ENCODE peak calls at places on chromosome 1, in eight cellular contexts. One of them, this sample, is unnamed.

GRCh38 chr1:243620096-243620495 is 229.9 kb downstream of the AKT3 start:
- DNase-seq in fibroblast of villous mesenchyme: no peak
- DNase-seq in mucosa of descending colon: no peak
- DNase-seq in astrocyte of the cerebellum: no peak
- DNase-seq in AG04450: no peak
- DNase-seq in tibial nerve: no peak
- DNase-seq in MCF 10A: no peak
- DNase-seq in transverse colon: no peak
- DNase-seq in this sample: no peak

GRCh38 chr1:53878492-53879105 is 11.0 kb downstream of the YIPF1 start:
- DNase-seq in mucosa of descending colon: no peak
- DNase-seq in transverse colon: no peak
- DNase-seq in AG04450: peak
- DNase-seq in MCF 10A: peak
- DNase-seq in astrocyte of the cerebellum: no peak
- DNase-seq in tibial nerve: no peak
- DNase-seq in fibroblast of villous mesenchyme: peak
- DNase-seq in this sample: peak

GRCh38 chr1:62725255-62725654 is 37.1 kb upstream of the DOCK7 start:
- DNase-seq in tibial nerve: no peak
- DNase-seq in MCF 10A: peak
- DNase-seq in transverse colon: no peak
- DNase-seq in mucosa of descending colon: no peak
- DNase-seq in fibroblast of villous mesenchyme: peak
- DNase-seq in astrocyte of the cerebellum: no peak
- DNase-seq in AG04450: peak
- DNase-seq in this sample: peak

GRCh38 chr1:29259802-29260441 is 23.6 kb downstream of the PTPRU start:
- DNase-seq in MCF 10A: no peak
- DNase-seq in transverse colon: peak
- DNase-seq in fibroblast of villous mesenchyme: peak
- DNase-seq in mucosa of descending colon: peak
- DNase-seq in astrocyte of the cerebellum: no peak
- DNase-seq in AG04450: no peak
- DNase-seq in tibial nerve: peak
- DNase-seq in this sample: no peak

GRCh38 chr1:200362421-200362820 is 47.4 kb downstream of the ZNF281 start:
- DNase-seq in fibroblast of villous mesenchyme: no peak
- DNase-seq in transverse colon: no peak
- DNase-seq in mucosa of descending colon: no peak
- DNase-seq in astrocyte of the cerebellum: no peak
- DNase-seq in MCF 10A: no peak
- DNase-seq in AG04450: no peak
- DNase-seq in tibial nerve: no peak
- DNase-seq in this sample: no peak

GRCh38 chr1:22737374-22738068 is 26.9 kb downstream of the EPHB2 start:
- DNase-seq in transverse colon: no peak
- DNase-seq in AG04450: no peak
- DNase-seq in MCF 10A: no peak
- DNase-seq in fibroblast of villous mesenchyme: no peak
- DNase-seq in mucosa of descending colon: no peak
- DNase-seq in tibial nerve: no peak
- DNase-seq in astrocyte of the cerebellum: no peak
- DNase-seq in this sample: no peak

GRCh38 chr1:16048573-16049189 is 5.1 kb downstream of the CLCNKB start:
- DNase-seq in AG04450: no peak
- DNase-seq in mucosa of descending colon: no peak
- DNase-seq in transverse colon: peak
- DNase-seq in MCF 10A: no peak
- DNase-seq in tibial nerve: no peak
- DNase-seq in fibroblast of villous mesenchyme: peak
- DNase-seq in astrocyte of the cerebellum: no peak
- DNase-seq in this sample: no peak

GRCh38 chr1:240189386-240189989 is 97.8 kb downstream of the FMN2 start:
- DNase-seq in AG04450: no peak
- DNase-seq in mucosa of descending colon: no peak
- DNase-seq in MCF 10A: peak
- DNase-seq in fibroblast of villous mesenchyme: peak
- DNase-seq in tibial nerve: no peak
- DNase-seq in astrocyte of the cerebellum: peak
- DNase-seq in transverse colon: peak
- DNase-seq in this sample: no peak

GRCh38 chr1:205301842-205302588 is 19.5 kb downstream of the NUAK2 start:
- DNase-seq in astrocyte of the cerebellum: no peak
- DNase-seq in MCF 10A: no peak
- DNase-seq in transverse colon: no peak
- DNase-seq in AG04450: no peak
- DNase-seq in tibial nerve: no peak
- DNase-seq in fibroblast of villous mesenchyme: no peak
- DNase-seq in mucosa of descending colon: no peak
- DNase-seq in this sample: no peak

DNA sequence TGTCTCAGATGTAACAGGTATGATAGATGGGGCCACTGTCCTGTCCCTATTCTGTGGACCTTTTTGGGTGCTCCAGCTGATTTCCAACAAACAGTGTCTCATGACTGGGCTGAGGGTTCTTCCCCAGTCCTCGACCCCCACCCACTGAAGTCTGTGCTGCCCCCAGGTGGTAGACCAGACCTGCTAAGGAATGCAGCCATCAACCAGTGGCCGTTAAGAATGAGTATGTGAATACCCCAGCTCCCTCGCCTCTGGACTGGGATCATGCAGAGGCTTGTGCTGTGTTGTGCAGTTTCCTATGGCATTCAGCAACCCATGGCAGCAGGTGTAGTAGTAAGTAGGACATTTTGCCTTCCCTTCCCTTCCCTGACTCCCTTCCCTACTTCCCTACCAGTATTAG is 183.1 kb upstream of the KAZN start:
- DNase-seq in transverse colon: no peak
- DNase-seq in MCF 10A: peak
- DNase-seq in tibial nerve: no peak
- DNase-seq in astrocyte of the cerebellum: no peak
- DNase-seq in fibroblast of villous mesenchyme: no peak
- DNase-seq in AG04450: no peak
- DNase-seq in mucosa of descending colon: no peak
- DNase-seq in this sample: no peak
- TF ChIP-seq CTCF in transverse colon: no peak
- TF ChIP-seq CTCF in MCF 10A: no peak
- TF ChIP-seq CTCF in tibial nerve: no peak
- TF ChIP-seq CTCF in astrocyte of the cerebellum: peak
- TF ChIP-seq CTCF in fibroblast of villous mesenchyme: no peak
- TF ChIP-seq CTCF in AG04450: no peak
- TF ChIP-seq CTCF in mucosa of descending colon: no peak
- TF ChIP-seq CTCF in this sample: no peak

GRCh38 chr1:245704765-245705164 is 550.0 kb downstream of the KIF26B start:
- DNase-seq in mucosa of descending colon: no peak
- DNase-seq in MCF 10A: peak
- DNase-seq in tibial nerve: no peak
- DNase-seq in transverse colon: no peak
- DNase-seq in fibroblast of villous mesenchyme: no peak
- DNase-seq in AG04450: no peak
- DNase-seq in astrocyte of the cerebellum: peak
- DNase-seq in this sample: no peak

GRCh38 chr1:245704341-245704740 is 549.6 kb downstream of the KIF26B start:
- DNase-seq in mucosa of descending colon: no peak
- DNase-seq in fibroblast of villous mesenchyme: no peak
- DNase-seq in AG04450: no peak
- DNase-seq in astrocyte of the cerebellum: no peak
- DNase-seq in tibial nerve: no peak
- DNase-seq in transverse colon: no peak
- DNase-seq in MCF 10A: peak
- DNase-seq in this sample: no peak

GRCh38 chr1:245710961-245711903 is 556.4 kb downstream of the KIF26B start:
- DNase-seq in astrocyte of the cerebellum: no peak
- DNase-seq in transverse colon: no peak
- DNase-seq in mucosa of descending colon: no peak
- DNase-seq in fibroblast of villous mesenchyme: no peak
- DNase-seq in tibial nerve: no peak
- DNase-seq in AG04450: no peak
- DNase-seq in MCF 10A: no peak
- DNase-seq in this sample: no peak

GRCh38 chr1:245702346-245702745 is 547.6 kb downstream of the KIF26B start:
- DNase-seq in MCF 10A: no peak
- DNase-seq in AG04450: no peak
- DNase-seq in astrocyte of the cerebellum: no peak
- DNase-seq in mucosa of descending colon: no peak
- DNase-seq in tibial nerve: no peak
- DNase-seq in transverse colon: no peak
- DNase-seq in fibroblast of villous mesenchyme: no peak
- DNase-seq in this sample: no peak

DNA sequence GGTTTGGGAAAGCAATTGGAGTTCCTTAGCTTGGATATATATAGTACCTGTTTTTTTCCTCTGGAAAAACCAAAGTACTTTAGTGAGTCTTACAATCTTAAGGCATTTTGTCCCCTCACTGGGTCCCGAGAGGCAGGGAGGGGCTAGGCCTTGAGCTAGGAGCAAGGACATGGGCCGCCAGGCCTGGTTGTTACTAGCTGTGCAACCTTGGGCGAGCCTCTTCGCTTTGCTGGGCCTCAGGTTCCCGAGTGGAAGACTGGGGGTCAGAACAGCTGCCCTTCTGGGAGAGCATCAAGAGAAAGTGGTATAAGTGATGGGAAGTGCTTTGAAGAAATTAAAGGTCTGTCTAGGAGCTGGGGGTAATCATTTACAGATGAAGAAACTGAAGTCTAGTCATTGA is 553.2 kb downstream of the KIF26B start:
- DNase-seq in fibroblast of villous mesenchyme: no peak
- DNase-seq in tibial nerve: no peak
- DNase-seq in astrocyte of the cerebellum: no peak
- DNase-seq in AG04450: no peak
- DNase-seq in MCF 10A: no peak
- DNase-seq in mucosa of descending colon: no peak
- DNase-seq in transverse colon: no peak
- DNase-seq in this sample: no peak
- TF ChIP-seq CTCF in fibroblast of villous mesenchyme: no peak
- TF ChIP-seq CTCF in tibial nerve: no peak
- TF ChIP-seq CTCF in astrocyte of the cerebellum: no peak
- TF ChIP-seq CTCF in AG04450: no peak
- TF ChIP-seq CTCF in MCF 10A: no peak
- TF ChIP-seq CTCF in mucosa of descending colon: no peak
- TF ChIP-seq CTCF in transverse colon: no peak
- TF ChIP-seq CTCF in this sample: no peak

GRCh38 chr1:236560213-236560771 is 36.5 kb downstream of the LGALS8 start:
- DNase-seq in fibroblast of villous mesenchyme: no peak
- DNase-seq in astrocyte of the cerebellum: no peak
- DNase-seq in mucosa of descending colon: no peak
- DNase-seq in transverse colon: no peak
- DNase-seq in MCF 10A: no peak
- DNase-seq in tibial nerve: no peak
- DNase-seq in AG04450: no peak
- DNase-seq in this sample: no peak
- TF ChIP-seq CTCF in fibroblast of villous mesenchyme: no peak
- TF ChIP-seq CTCF in astrocyte of the cerebellum: peak
- TF ChIP-seq CTCF in mucosa of descending colon: no peak
- TF ChIP-seq CTCF in transverse colon: no peak
- TF ChIP-seq CTCF in MCF 10A: peak
- TF ChIP-seq CTCF in tibial nerve: no peak
- TF ChIP-seq CTCF in AG04450: no peak
- TF ChIP-seq CTCF in this sample: no peak

DNA sequence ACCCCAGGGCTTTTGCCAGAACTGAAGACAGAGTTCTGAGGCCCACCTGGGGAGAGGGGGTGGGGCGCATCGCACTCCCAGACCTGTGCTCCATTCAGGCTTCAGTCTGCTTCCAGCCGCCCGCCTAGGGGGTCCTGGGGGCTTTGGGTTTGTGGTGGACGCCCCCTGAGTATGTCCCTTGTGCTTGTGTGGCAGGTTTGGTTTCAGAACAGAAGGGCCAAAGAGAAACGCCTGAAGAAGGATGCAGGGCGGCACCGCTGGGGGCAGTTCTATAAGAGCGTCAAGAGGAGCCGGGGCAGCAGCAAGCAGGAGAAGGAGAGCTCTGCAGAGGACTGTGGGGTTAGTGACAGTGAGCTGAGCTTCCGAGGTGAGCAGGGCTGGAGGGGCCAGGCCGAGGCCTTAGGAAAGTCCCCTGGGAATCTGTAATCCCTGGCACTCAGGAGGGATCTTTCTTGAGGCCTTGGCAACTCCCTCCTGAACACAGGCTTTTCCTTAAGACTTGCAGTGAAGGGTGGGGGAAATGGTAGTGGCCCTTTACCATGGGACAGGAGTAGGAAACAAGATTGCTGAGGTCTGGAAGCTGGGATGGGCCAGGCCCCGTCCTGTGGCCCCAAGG is 41.7 kb downstream of the LHX4 start:
- DNase-seq in AG04450: no peak
- DNase-seq in fibroblast of villous mesenchyme: no peak
- DNase-seq in transverse colon: no peak
- DNase-seq in mucosa of descending colon: no peak
- DNase-seq in MCF 10A: no peak
- DNase-seq in astrocyte of the cerebellum: no peak
- DNase-seq in tibial nerve: no peak
- DNase-seq in this sample: no peak
- TF ChIP-seq CTCF in AG04450: no peak
- TF ChIP-seq CTCF in fibroblast of villous mesenchyme: no peak
- TF ChIP-seq CTCF in transverse colon: no peak
- TF ChIP-seq CTCF in mucosa of descending colon: no peak
- TF ChIP-seq CTCF in MCF 10A: no peak
- TF ChIP-seq CTCF in astrocyte of the cerebellum: no peak
- TF ChIP-seq CTCF in tibial nerve: no peak
- TF ChIP-seq CTCF in this sample: no peak

DNA sequence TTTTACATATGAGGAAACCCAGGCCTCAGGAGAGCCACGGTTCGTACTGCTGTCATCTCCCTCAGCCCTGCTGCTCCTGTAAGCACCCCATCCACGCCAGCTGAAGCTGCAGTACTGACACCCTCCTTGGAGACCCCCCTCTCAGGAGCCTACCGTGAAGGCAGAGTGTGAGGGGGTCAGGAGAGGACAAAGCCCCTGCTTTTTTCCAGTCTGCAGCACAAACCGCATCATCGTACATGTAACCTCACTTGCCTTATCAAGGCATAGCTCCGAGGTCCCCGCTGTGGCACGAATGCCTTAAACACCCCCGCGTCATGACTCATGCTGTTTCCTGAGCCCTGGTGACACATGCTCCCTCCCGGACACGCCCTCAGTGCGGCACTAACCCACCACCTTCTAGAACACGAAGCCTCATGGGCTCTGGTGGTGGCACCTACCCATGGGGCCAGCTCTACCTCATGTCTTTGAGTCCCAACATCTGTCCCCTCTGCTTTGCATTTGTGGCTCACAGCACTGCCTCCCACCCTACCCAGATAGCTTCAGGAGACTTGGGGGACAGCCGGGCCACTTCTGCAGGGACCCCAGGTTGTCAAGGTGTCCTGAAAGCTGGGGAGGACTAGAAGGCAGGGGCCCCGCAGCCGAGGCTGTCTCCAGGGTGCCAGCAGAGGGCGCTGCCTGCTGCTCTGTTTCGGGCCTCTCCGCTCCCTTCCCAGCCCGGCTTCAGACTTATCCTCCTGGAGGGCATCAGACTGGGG is 4.9 kb downstream of the SH3BGRL3 start:
- DNase-seq in fibroblast of villous mesenchyme: peak
- DNase-seq in MCF 10A: peak
- DNase-seq in transverse colon: peak
- DNase-seq in mucosa of descending colon: peak
- DNase-seq in astrocyte of the cerebellum: peak
- DNase-seq in tibial nerve: peak
- DNase-seq in AG04450: peak
- DNase-seq in this sample: peak
- TF ChIP-seq CTCF in fibroblast of villous mesenchyme: peak
- TF ChIP-seq CTCF in MCF 10A: peak
- TF ChIP-seq CTCF in transverse colon: peak
- TF ChIP-seq CTCF in mucosa of descending colon: peak
- TF ChIP-seq CTCF in astrocyte of the cerebellum: peak
- TF ChIP-seq CTCF in tibial nerve: peak
- TF ChIP-seq CTCF in AG04450: peak
- TF ChIP-seq CTCF in this sample: peak

This sample was measured in AG09319.